ENCODE peak calls at places on chromosomes 13 and 19, in ten cellular contexts. R, C, W, L, A, O, N, P, G and Z are unnamed samples.

GRCh38 chr13:33678906-33679657 is 138.9 kb upstream of the RFC3 start:
- DNase-seq in R (peak; percentile 40), C (peak; percentile 39), W (no peak), L (no peak), A (peak; percentile 79), O (peak; percentile 51), N (no peak), P (no peak), G (no peak), Z (no peak)

GRCh38 chr19:10364644-10365043 is 15.7 kb downstream of the TYK2 start:
- DNase-seq in R (no peak), C (no peak), W (no peak), L (no peak), A (no peak), O (no peak), N (no peak), P (no peak), G (no peak), Z (peak; percentile 55)

GRCh38 chr13:103275079-103275478 is 208.9 kb upstream of the SLC10A2 start:
- DNase-seq in R (no peak), C (no peak), W (no peak), L (no peak), A (no peak), O (no peak), N (no peak), P (no peak), G (no peak), Z (no peak)

GRCh38 chr19:41939861-41940442 is 11.7 kb upstream of the ERFL start:
- DNase-seq in R (no peak), C (no peak), W (no peak), L (peak; percentile 64), A (peak; percentile 48), O (no peak), N (peak; percentile 84), P (peak; percentile 87), G (no peak), Z (peak; percentile 93)

GRCh38 chr19:533485-534058 is 2.0 kb downstream of the CDC34 start:
- DNase-seq in R (no peak), C (no peak), W (no peak), L (no peak), A (peak; percentile 34), O (no peak), N (no peak), P (no peak), G (no peak), Z (no peak)

GRCh38 chr13:111900390-111901180 is 166.4 kb upstream of the SOX1 start:
- DNase-seq in R (no peak), C (no peak), W (no peak), L (no peak), A (no peak), O (no peak), N (no peak), P (no peak), G (no peak), Z (no peak)

GRCh38 chr19:16976471-16976870 is 50.1 kb downstream of the CPAMD8 start:
- DNase-seq in R (no peak), C (no peak), W (no peak), L (no peak), A (no peak), O (no peak), N (no peak), P (no peak), G (no peak), Z (no peak)

GRCh38 chr13:79455331-79455730 is 25.6 kb upstream of the NDFIP2 start:
- DNase-seq in R (no peak), C (no peak), W (no peak), L (no peak), A (peak; percentile 62), O (no peak), N (no peak), P (no peak), G (no peak), Z (no peak)

GRCh38 chr13:33582121-33582520 is 235.8 kb upstream of the RFC3 start:
- DNase-seq in R (no peak), C (no peak), W (no peak), L (no peak), A (peak; percentile 4), O (no peak), N (no peak), P (no peak), G (no peak), Z (no peak)

GRCh38 chr13:74761794-74762193 is 627.6 kb upstream of the KLF12 start:
- DNase-seq in R (no peak), C (no peak), W (no peak), L (no peak), A (peak; percentile 38), O (no peak), N (no peak), P (no peak), G (no peak), Z (no peak)

GRCh38 chr19:10378124-10378523 is 2.2 kb downstream of the TYK2 start:
- DNase-seq in R (no peak), C (no peak), W (no peak), L (no peak), A (peak; percentile 12), O (no peak), N (no peak), P (no peak), G (no peak), Z (peak; percentile 48)

GRCh38 chr13:105982219-105982618 is 553.2 kb downstream of the EFNB2 start:
- DNase-seq in R (no peak), C (no peak), W (no peak), L (no peak), A (no peak), O (no peak), N (peak; percentile 13), P (no peak), G (no peak), Z (no peak)

GRCh38 chr19:46515879-46516350 is 20.2 kb upstream of the PNMA8B start:
- DNase-seq in R (no peak), C (no peak), W (no peak), L (peak; percentile 77), A (peak; percentile 74), O (no peak), N (no peak), P (peak; percentile 77), G (no peak), Z (peak; percentile 92)

GRCh38 chr13:27472941-27473340 is 22.6 kb upstream of the MTIF3 start:
- DNase-seq in R (no peak), C (no peak), W (no peak), L (no peak), A (no peak), O (no peak), N (no peak), P (no peak), G (no peak), Z (no peak)

GRCh38 chr13:27472441-27472840 is 22.1 kb upstream of the MTIF3 start:
- DNase-seq in R (no peak), C (no peak), W (no peak), L (no peak), A (no peak), O (no peak), N (no peak), P (no peak), G (no peak), Z (no peak)

GRCh38 chr13:27466513-27466912 is 16.1 kb upstream of the MTIF3 start:
- DNase-seq in R (no peak), C (no peak), W (no peak), L (no peak), A (no peak), O (no peak), N (no peak), P (no peak), G (no peak), Z (no peak)

GRCh38 chr13:27474751-27475268 is 24.4 kb upstream of the MTIF3 start:
- DNase-seq in R (no peak), C (no peak), W (no peak), L (no peak), A (no peak), O (no peak), N (no peak), P (no peak), G (no peak), Z (no peak)

GRCh38 chr13:27470042-27470830 is 19.9 kb upstream of the MTIF3 start:
- DNase-seq in R (no peak), C (no peak), W (no peak), L (no peak), A (no peak), O (no peak), N (no peak), P (no peak), G (no peak), Z (no peak)
- H3K27me3 ChIP-seq in R (no peaks in the 10 kb centered on the region), C (no peaks in the 10 kb centered on the region), W (no peaks in the 10 kb centered on the region), L (peaks cover 4% of the 10 kb centered on the region), A (peaks cover 16% of the 10 kb centered on the region), O (no peaks in the 10 kb centered on the region), N (no peaks in the 10 kb centered on the region), P (peaks cover 19% of the 10 kb centered on the region), G (peaks cover 6% of the 10 kb centered on the region), Z (peaks cover 6% of the 10 kb centered on the region)

GRCh38 chr13:110310541-110311491 is 3.7 kb downstream of the COL4A2 start:
- DNase-seq in R (no peak), C (no peak), W (no peak), L (no peak), A (no peak), O (no peak), N (peak; percentile 26), P (no peak), G (no peak), Z (no peak)
- H3K27me3 ChIP-seq in R (peaks cover 4% of the 10 kb centered on the region), C (no peaks in the 10 kb centered on the region), W (no peaks in the 10 kb centered on the region), L (no peaks in the 10 kb centered on the region), A (no peaks in the 10 kb centered on the region), O (peaks cover 71% of the 10 kb centered on the region), N (peaks cover 22% of the 10 kb centered on the region), P (no peaks in the 10 kb centered on the region), G (no peaks in the 10 kb centered on the region), Z (no peaks in the 10 kb centered on the region)

GRCh38 chr13:44103721-44104490 is 224.2 kb downstream of the LACC1 start:
- DNase-seq in R (no peak), C (no peak), W (no peak), L (no peak), A (no peak), O (peak; percentile 75), N (no peak), P (no peak), G (no peak), Z (no peak)
- H3K27me3 ChIP-seq in R (no peaks in the 10 kb centered on the region), C (peaks cover 5% of the 10 kb centered on the region), W (no peaks in the 10 kb centered on the region), L (no peaks in the 10 kb centered on the region), A (peaks cover 26% of the 10 kb centered on the region), O (no peaks in the 10 kb centered on the region), N (no peaks in the 10 kb centered on the region), P (no peaks in the 10 kb centered on the region), G (peaks cover 3% of the 10 kb centered on the region), Z (peaks cover 2% of the 10 kb centered on the region)

GRCh38 chr19:2311093-2311492 is 3.1 kb upstream of the LINGO3 start:
- DNase-seq in R (no peak), C (no peak), W (no peak), L (no peak), A (no peak), O (no peak), N (no peak), P (no peak), G (no peak), Z (no peak)

GRCh38 chr19:2308114-2308556 is at the start of gene LINGO3:
- DNase-seq in R (no peak), C (no peak), W (no peak), L (no peak), A (peak; percentile 27), O (no peak), N (peak; percentile 69), P (peak; percentile 75), G (no peak), Z (peak; percentile 75)

GRCh38 chr19:2307518-2308012 is 389 bp downstream of the LINGO3 start:
- DNase-seq in R (no peak), C (no peak), W (no peak), L (no peak), A (no peak), O (no peak), N (peak; percentile 71), P (no peak), G (no peak), Z (no peak)

GRCh38 chr19:2306971-2307370 is 983 bp downstream of the LINGO3 start:
- DNase-seq in R (no peak), C (no peak), W (no peak), L (no peak), A (no peak), O (no peak), N (no peak), P (no peak), G (no peak), Z (no peak)

GRCh38 chr19:2309734-2310362 is 1.9 kb upstream of the LINGO3 start:
- DNase-seq in R (peak; percentile 77), C (no peak), W (no peak), L (no peak), A (peak; percentile 62), O (no peak), N (peak; percentile 60), P (peak; percentile 79), G (no peak), Z (peak; percentile 92)
- H3K27me3 ChIP-seq in R (peaks cover 18% of the 10 kb centered on the region), C (peaks cover 26% of the 10 kb centered on the region), W (peaks cover 9% of the 10 kb centered on the region), L (no peaks in the 10 kb centered on the region), A (peaks cover 17% of the 10 kb centered on the region), O (peaks cover 14% of the 10 kb centered on the region), N (peaks cover 46% of the 10 kb centered on the region), P (no peaks in the 10 kb centered on the region), G (peaks cover 44% of the 10 kb centered on the region), Z (peaks cover 34% of the 10 kb centered on the region)